ENCODE peak calls at places on chromosomes 6 and 20, in six cellular contexts. Y, N, X, Z, P and I are unnamed samples.

GRCh38 chr20:11118802-11119380 is 445.1 kb upstream of the JAG1 start:
- DNase-seq in Y (no peak), X (no peak), N (no peak), Z (no peak), P (no peak), I (no peak)

GRCh38 chr6:9397981-9398559 is 962.7 kb upstream of the SLC35B3 start:
- DNase-seq in P (no peak), Y (no peak), N (no peak), X (no peak), Z (peak), I (no peak)

GRCh38 chr6:164927288-164928040 is 381.9 kb downstream of the C6orf118 start:
- DNase-seq in P (peak), Z (peak), Y (peak), N (peak), X (peak), I (no peak)

GRCh38 chr6:63347599-63347998 is 27.8 kb upstream of the LGSN start:
- DNase-seq in X (peak), Z (no peak), Y (no peak), N (no peak), P (no peak), I (no peak)

GRCh38 chr6:137160763-137161162 is 12.7 kb downstream of the IL22RA2 start:
- DNase-seq in P (no peak), Z (no peak), N (no peak), Y (no peak), X (no peak), I (no peak)

GRCh38 chr6:111553580-111553979 is 52.1 kb downstream of the TRAF3IP2 start:
- DNase-seq in N (no peak), X (no peak), P (no peak), Z (no peak), Y (no peak), I (no peak)

GRCh38 chr6:123427008-123427407 is 209.7 kb downstream of the TRDN start:
- DNase-seq in Y (no peak), N (no peak), Z (no peak), X (no peak), P (no peak), I (no peak)

GRCh38 chr6:149060985-149061760 is 256.3 kb upstream of the TAB2 start:
- DNase-seq in Z (peak), X (no peak), Y (no peak), N (no peak), P (no peak), I (no peak)

GRCh38 chr6:106134906-106135634 is 48.9 kb downstream of the PRDM1 start:
- DNase-seq in Z (no peak), P (no peak), X (no peak), N (no peak), Y (no peak), I (no peak)

GRCh38 chr6:714100-714499 is 21.2 kb upstream of the EXOC2 start:
- DNase-seq in N (no peak), Y (no peak), P (no peak), Z (no peak), X (no peak), I (no peak)

GRCh38 chr6:145882121-145882531 is 67.5 kb upstream of the FBXO30 start:
- DNase-seq in Z (no peak), N (no peak), X (no peak), Y (no peak), P (no peak), I (no peak)

GRCh38 chr6:150207931-150208570 is 65.2 kb downstream of the PPP1R14C start:
- DNase-seq in X (no peak), Z (no peak), Y (no peak), N (no peak), P (no peak), I (no peak)

GRCh38 chr6:51929934-51930574 is 157.4 kb downstream of the PKHD1 start:
- DNase-seq in Y (no peak), N (no peak), Z (no peak), P (no peak), X (no peak), I (no peak)

GRCh38 chr6:65706436-65706835 is 590 bp downstream of the EYS start:
- DNase-seq in Y (no peak), X (no peak), Z (no peak), P (no peak), N (no peak), I (no peak)